ENCODE peak calls at places on chromosomes 4 and X, in ten cellular contexts. R, S, G, E, C, X, I, W, V and K are unnamed samples.

GRCh38 chrX:40061871-40062524 is 35.8 kb downstream of the BCOR start:
- DNase-seq in R (peak; percentile 37), S (no peak), G (no peak), E (no peak), C (no peak), X (no peak), I (no peak), W (no peak), V (no peak), K (no peak)

GRCh38 chrX:13520931-13521330 is 48.5 kb upstream of the EGFL6 start:
- DNase-seq in R (no peak), S (no peak), G (no peak), E (no peak), C (no peak), X (no peak), I (peak; percentile 13), W (no peak), V (no peak), K (peak; percentile 5)

GRCh38 chrX:136629084-136629750 is 18.7 kb upstream of the CD40LG start:
- DNase-seq in R (no peak), S (no peak), G (no peak), E (no peak), C (no peak), X (no peak), I (no peak), W (no peak), V (no peak), K (no peak)

GRCh38 chr4:21470531-21470930 is 478.0 kb downstream of the KCNIP4 start:
- DNase-seq in R (peak; percentile 65), S (no peak), G (no peak), E (peak; percentile 14), C (no peak), X (no peak), I (peak; percentile 56), W (no peak), V (no peak), K (peak; percentile 83)

GRCh38 chr4:5421416-5421815 is 286.9 kb downstream of the EVC2 start:
- DNase-seq in R (no peak), S (no peak), G (no peak), E (no peak), C (no peak), X (no peak), I (no peak), W (no peak), V (no peak), K (no peak)

GRCh38 chrX:18410038-18410437 is 15.4 kb upstream of the CDKL5 start:
- DNase-seq in R (peak; percentile 43), S (no peak), G (no peak), E (peak; percentile 48), C (no peak), X (no peak), I (peak; percentile 41), W (no peak), V (no peak), K (peak; percentile 75)

GRCh38 chr4:93658443-93658842 is 170.1 kb upstream of the ATOH1 start:
- DNase-seq in R (no peak), S (no peak), G (no peak), E (no peak), C (no peak), X (no peak), I (no peak), W (no peak), V (no peak), K (no peak)

GRCh38 chr4:46270986-46271596 is 118.8 kb downstream of the GABRA2 start:
- DNase-seq in R (peak; percentile 8), S (no peak), G (no peak), E (peak; percentile 4), C (no peak), X (no peak), I (no peak), W (no peak), V (no peak), K (peak; percentile 52)

GRCh38 chr4:25103423-25103822 is 56.8 kb downstream of the SEPSECS start:
- DNase-seq in R (no peak), S (no peak), G (no peak), E (no peak), C (no peak), X (no peak), I (no peak), W (no peak), V (peak; percentile 2), K (no peak)